ENCODE peak calls at places on chromosomes 1 and 21, in four cellular contexts. X is SK-N-SH, D is K562, B is sigmoid colon. J is an unnamed sample. For H3K27me3 and H3K4me1, the result is how much of the 10 kb centered on the place peaks cover.

GRCh38 chr1:176741181-176741580 is 278.2 kb downstream of the PAPPA2 start:
- DNase-seq in X (no peak), D (no peak), B (no peak), J (no peak)

GRCh38 chr1:119968068-119968492 is 71.8 kb upstream of the ADAM30 start:
- DNase-seq in X (peak), D (peak), B (no peak), J (peak)

GRCh38 chr1:153352523-153352922 is 3.9 kb upstream of the PGLYRP4 start:
- DNase-seq in X (peak), D (peak), B (peak), J (peak)

GRCh38 chr1:84772428-84772943 is 82.2 kb upstream of the SSX2IP start:
- DNase-seq in X (peak), D (peak), B (peak), J (peak)

GRCh38 chr1:53601031-53601745 is 137.8 kb downstream of the GLIS1 start:
- DNase-seq in X (no peak), D (no peak), B (peak), J (no peak)

GRCh38 chr1:159188375-159188788 is 16.3 kb upstream of the ACKR1 start:
- DNase-seq in X (no peak), D (no peak), B (peak), J (no peak)

GRCh38 chr1:100107696-100108095 is 25.0 kb downstream of the SASS6 start:
- DNase-seq in X (no peak), D (no peak), B (no peak), J (no peak)

GRCh38 chr1:231020139-231020601 is 19.9 kb downstream of the FAM89A start:
- DNase-seq in X (no peak), D (no peak), B (no peak), J (no peak)

GRCh38 chr21:26441081-26441610 is 131.9 kb downstream of the CYYR1 start:
- DNase-seq in X (no peak), D (no peak), B (no peak), J (no peak)

GRCh38 chr1:8211620-8212442 is 106.1 kb upstream of the SLC45A1 start:
- DNase-seq in X (no peak), D (peak), B (peak), J (no peak)

GRCh38 chr1:208216062-208216461 is 28.1 kb downstream of the PLXNA2 start:
- DNase-seq in X (no peak), D (no peak), B (no peak), J (no peak)

GRCh38 chr1:34792424-34792823 is 375 bp upstream of the GJA4 start:
- DNase-seq in X (no peak), D (no peak), B (no peak), J (no peak)

GRCh38 chr1:206002833-206003532 is at the start of gene RAB7B:
- DNase-seq in X (no peak), D (no peak), B (peak), J (peak)

GRCh38 chr1:248817065-248817464 is 8.7 kb downstream of the SH3BP5L start:
- DNase-seq in X (no peak), D (no peak), B (no peak), J (no peak)

GRCh38 chr1:47755368-47755990 is 241.7 kb downstream of the TRABD2B start:
- DNase-seq in X (peak), D (peak), B (no peak), J (no peak)

GRCh38 chr1:47756411-47756810 is 240.8 kb downstream of the TRABD2B start:
- DNase-seq in X (no peak), D (no peak), B (no peak), J (no peak)

GRCh38 chr1:47756006-47756405 is 241.2 kb downstream of the TRABD2B start:
- DNase-seq in X (peak), D (no peak), B (no peak), J (no peak)

GRCh38 chr1:47758341-47759237 is 238.6 kb downstream of the TRABD2B start:
- DNase-seq in X (no peak), D (no peak), B (peak), J (no peak)

GRCh38 chr1:47757226-47757975 is 239.8 kb downstream of the TRABD2B start:
- DNase-seq in X (no peak), D (no peak), B (peak), J (no peak)
- H3K27me3 ChIP-seq in X (under half), D (under half), B (under half), J (under half)

GRCh38 chr1:234875953-234876814 is 252.5 kb downstream of the TOMM20 start:
- DNase-seq in X (no peak), D (peak), B (peak), J (no peak)
- H3K4me1 ChIP-seq in X (under half), D (half or more), B (under half), J (under half)

GRCh38 chr1:245091818-245092637 is 62.8 kb upstream of the KIF26B start:
- DNase-seq in X (peak), D (peak), B (peak), J (no peak)
- TF ChIP-seq EP300 in X (peak), D (no peak), B (no peak), J (peak)

GRCh38 chr1:10225573-10225972 is 15.2 kb downstream of the KIF1B start:
- DNase-seq in X (no peak), D (no peak), B (no peak), J (no peak)
- H3K27me3 ChIP-seq in X (under half), D (under half), B (under half), J (under half)

GRCh38 chr1:162851341-162851740 is 9.6 kb downstream of the CCDC190 start:
- DNase-seq in X (no peak), D (no peak), B (no peak), J (no peak)
- H3K4me1 ChIP-seq in X (under half), D (under half), B (under half), J (under half)

GRCh38 chr1:27772581-27772931 is 463 bp upstream of the STX12 start:
- DNase-seq in X (no peak), D (no peak), B (no peak), J (no peak)
- TF ChIP-seq EP300 in X (no peak), D (no peak), B (no peak), J (no peak)

DNA sequence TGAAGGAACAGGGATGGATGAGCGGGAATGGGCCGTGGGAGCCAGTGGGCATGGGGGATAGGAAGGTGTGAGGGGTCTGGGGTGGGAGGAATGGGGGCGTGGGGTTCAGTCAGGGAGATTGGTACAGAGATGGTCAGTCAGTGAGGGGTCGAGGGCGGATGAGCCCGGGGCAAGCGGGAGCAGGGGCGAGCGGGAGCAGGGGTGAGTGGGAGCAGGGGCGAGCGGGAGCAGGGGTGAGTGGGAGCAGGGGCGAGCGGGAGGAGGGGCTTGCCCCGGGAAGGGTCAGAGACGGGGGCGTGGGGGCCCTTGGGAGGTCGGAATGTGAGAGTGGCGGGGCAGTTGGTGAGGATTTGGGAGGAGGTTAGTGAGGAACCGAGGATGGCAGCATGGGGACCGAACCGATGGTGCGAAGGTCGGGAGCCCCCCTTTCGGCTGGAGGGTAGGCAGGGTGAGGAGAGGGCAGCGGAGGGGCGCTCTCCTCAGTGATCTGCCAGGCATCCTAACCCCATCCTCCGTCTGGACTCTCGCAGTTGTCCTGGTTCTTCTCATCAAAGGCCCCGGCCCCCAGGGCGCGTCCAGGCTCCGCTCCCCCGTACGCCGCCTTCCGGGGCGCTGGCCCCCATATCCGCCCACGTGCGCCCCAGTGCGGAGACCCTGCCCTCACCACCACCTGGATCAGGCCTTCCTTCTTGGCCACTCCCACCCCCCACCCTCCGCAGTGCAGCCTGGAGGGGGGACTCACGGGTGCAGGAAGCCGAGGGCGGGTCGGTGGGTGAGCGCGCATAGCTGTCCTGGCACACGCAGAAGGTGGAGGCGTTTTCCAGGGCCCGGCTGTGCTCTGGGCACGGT is 11.2 kb downstream of the EPHA10 start:
- DNase-seq in X (peak), D (no peak), B (no peak), J (no peak)
- H3K27me3 ChIP-seq in X (under half), D (under half), B (under half), J (half or more)

GRCh38 chr1:30811187-30811586 is 53.6 kb upstream of the LAPTM5 start:
- DNase-seq in X (no peak), D (no peak), B (no peak), J (no peak)

GRCh38 chr1:30807318-30808066 is 49.9 kb upstream of the LAPTM5 start:
- DNase-seq in X (peak), D (no peak), B (no peak), J (no peak)

GRCh38 chr1:30810416-30811105 is 53.0 kb upstream of the LAPTM5 start:
- DNase-seq in X (no peak), D (no peak), B (no peak), J (no peak)

GRCh38 chr1:30808067-30808662 is 50.6 kb upstream of the LAPTM5 start:
- DNase-seq in X (no peak), D (no peak), B (no peak), J (no peak)

DNA sequence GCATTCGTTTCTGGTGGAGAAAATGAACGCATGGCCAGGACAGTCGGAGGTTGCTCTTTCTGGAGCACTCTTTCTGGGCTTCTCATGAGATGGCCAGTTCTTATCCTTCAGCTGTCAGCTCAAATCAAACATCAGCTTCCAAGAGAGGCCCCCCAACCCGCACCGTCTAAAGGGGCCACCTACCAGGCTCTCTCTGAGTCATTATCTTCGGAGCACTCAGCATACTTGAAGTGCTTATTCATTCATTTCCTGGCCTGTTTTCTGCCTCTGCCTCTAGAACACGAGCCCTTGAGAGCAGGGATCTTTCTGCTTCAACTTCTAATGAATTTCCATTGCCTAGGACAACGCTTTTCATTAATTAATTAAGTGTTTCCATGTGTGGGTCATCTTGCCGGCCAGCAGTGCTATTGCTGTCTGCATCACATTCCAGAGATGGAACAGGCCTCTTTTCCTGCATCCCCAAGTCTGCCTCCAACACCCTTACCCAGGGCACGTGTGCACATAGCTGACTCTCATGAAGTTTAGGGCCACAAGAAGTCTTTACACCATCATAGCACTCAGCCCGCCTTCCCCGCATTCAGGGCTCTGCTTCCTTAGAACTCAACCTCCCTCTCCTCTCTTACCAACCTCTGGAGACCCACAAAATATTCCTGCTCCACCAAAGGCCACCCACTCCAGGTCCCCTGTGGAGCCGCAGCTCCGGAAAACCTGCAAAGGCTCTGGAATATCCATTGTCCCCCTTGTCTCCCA is 52.1 kb upstream of the LAPTM5 start:
- DNase-seq in X (no peak), D (peak), B (no peak), J (no peak)
- H3K4me1 ChIP-seq in X (under half), D (under half), B (under half), J (half or more)

DNA sequence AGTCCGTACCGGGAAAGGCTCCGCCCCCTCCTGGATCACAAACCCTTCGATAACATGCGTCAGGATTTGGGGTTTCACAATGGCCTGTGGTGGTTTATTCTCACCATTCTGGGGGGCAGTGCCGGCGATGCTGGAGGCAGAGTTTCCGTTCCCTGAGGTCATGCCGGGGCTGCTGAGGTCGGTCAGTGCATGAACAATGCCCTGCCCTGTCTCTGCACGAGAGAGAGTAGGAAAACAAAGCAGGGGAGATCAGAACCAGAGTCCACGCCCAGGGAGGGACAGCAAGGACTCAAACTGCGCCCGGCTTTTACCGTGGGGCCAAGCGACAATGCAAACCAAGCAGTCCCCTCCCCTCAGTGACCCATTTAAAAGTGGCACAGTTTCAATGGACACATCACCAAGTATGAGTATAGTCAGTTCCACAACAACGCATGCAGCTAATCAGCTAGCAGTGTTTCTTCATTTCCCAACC is 13.2 kb upstream of the A3GALT2 start:
- DNase-seq in X (no peak), D (no peak), B (peak), J (peak)
- TF ChIP-seq EP300 in X (no peak), D (no peak), B (peak), J (no peak)

GRCh38 chr1:118912574-118912973 is 75.6 kb downstream of the TBX15 start:
- DNase-seq in X (no peak), D (no peak), B (no peak), J (no peak)

GRCh38 chr1:118914379-118915161 is 73.6 kb downstream of the TBX15 start:
- DNase-seq in X (no peak), D (no peak), B (no peak), J (no peak)

GRCh38 chr1:118907466-118907865 is 80.7 kb downstream of the TBX15 start:
- DNase-seq in X (no peak), D (no peak), B (no peak), J (no peak)

GRCh38 chr1:118913818-118914217 is 74.3 kb downstream of the TBX15 start:
- DNase-seq in X (no peak), D (no peak), B (no peak), J (no peak)

DNA sequence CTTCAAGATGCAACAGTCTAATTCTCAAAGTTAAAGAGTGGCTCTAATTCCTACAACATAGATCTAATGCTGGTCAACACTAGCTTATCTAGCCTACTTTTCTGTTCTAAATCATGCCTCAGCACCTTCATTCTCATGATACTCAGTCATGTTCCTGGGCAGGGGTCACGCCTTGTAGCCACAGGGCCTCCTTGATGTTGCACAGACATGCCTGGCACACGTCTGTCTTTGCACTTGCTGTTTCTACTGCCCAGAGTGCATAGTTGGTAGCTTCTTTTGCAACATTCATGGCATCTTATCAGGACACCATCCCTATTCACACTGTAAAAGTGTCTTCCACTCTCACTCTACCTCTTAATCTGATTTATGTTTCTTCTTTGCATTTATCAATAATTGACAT is 76.6 kb downstream of the TBX15 start:
- DNase-seq in X (no peak), D (no peak), B (no peak), J (no peak)
- H3K27me3 ChIP-seq in X (under half), D (under half), B (under half), J (under half)